ENCODE peak calls at places on chromosome X, in seven cellular contexts. One of them, this sample, is unnamed.

GRCh38 chrX:130028196-130028595 is 45.8 kb downstream of the BCORL1 start:
- DNase-seq in A549: peak; percentile 57
- DNase-seq in GM23338: peak; percentile 36
- DNase-seq in HCT116: peak; percentile 3
- DNase-seq in GM12878: no peak
- DNase-seq in K562: peak; percentile 45
- DNase-seq in HL-60: peak; percentile 6
- DNase-seq in this sample: peak; percentile 13

GRCh38 chrX:97524340-97524739 is 640.6 kb downstream of the RPA4 start:
- DNase-seq in A549: no peak
- DNase-seq in GM23338: no peak
- DNase-seq in GM12878: no peak
- DNase-seq in HCT116: no peak
- DNase-seq in K562: no peak
- DNase-seq in HL-60: no peak
- DNase-seq in this sample: no peak

GRCh38 chrX:78384486-78384885 is 57.1 kb upstream of the CYSLTR1 start:
- DNase-seq in GM12878: no peak
- DNase-seq in GM23338: no peak
- DNase-seq in K562: no peak
- DNase-seq in HCT116: no peak
- DNase-seq in A549: no peak
- DNase-seq in HL-60: no peak
- DNase-seq in this sample: no peak

GRCh38 chrX:108268434-108269080 is 169.7 kb downstream of the COL4A6 start:
- DNase-seq in GM12878: no peak
- DNase-seq in HCT116: no peak
- DNase-seq in K562: no peak
- DNase-seq in A549: no peak
- DNase-seq in HL-60: no peak
- DNase-seq in GM23338: no peak
- DNase-seq in this sample: no peak

GRCh38 chrX:39065051-39065871 is 264.0 kb downstream of the MID1IP1 start:
- DNase-seq in HCT116: no peak
- DNase-seq in GM23338: peak; percentile 43
- DNase-seq in GM12878: no peak
- DNase-seq in A549: no peak
- DNase-seq in HL-60: no peak
- DNase-seq in K562: no peak
- DNase-seq in this sample: no peak

GRCh38 chrX:136660896-136661295 is 12.9 kb downstream of the CD40LG start:
- DNase-seq in A549: no peak
- DNase-seq in GM12878: no peak
- DNase-seq in GM23338: no peak
- DNase-seq in K562: no peak
- DNase-seq in HCT116: no peak
- DNase-seq in HL-60: no peak
- DNase-seq in this sample: no peak

GRCh38 chrX:100979881-100980607 is 10.5 kb downstream of the ARL13A start:
- DNase-seq in GM23338: no peak
- DNase-seq in K562: no peak
- DNase-seq in GM12878: no peak
- DNase-seq in HCT116: no peak
- DNase-seq in A549: peak; percentile 8
- DNase-seq in HL-60: no peak
- DNase-seq in this sample: no peak

GRCh38 chrX:126770179-126770578 is 49.4 kb upstream of the PRR32 start:
- DNase-seq in HL-60: peak; percentile 4
- DNase-seq in GM23338: peak; percentile 53
- DNase-seq in A549: peak; percentile 27
- DNase-seq in GM12878: no peak
- DNase-seq in K562: peak; percentile 5
- DNase-seq in HCT116: no peak
- DNase-seq in this sample: peak; percentile 8

GRCh38 chrX:31929366-31929765 is 857.5 kb upstream of the FTHL17 start:
- DNase-seq in HCT116: no peak
- DNase-seq in A549: no peak
- DNase-seq in HL-60: no peak
- DNase-seq in GM12878: no peak
- DNase-seq in K562: no peak
- DNase-seq in GM23338: no peak
- DNase-seq in this sample: no peak

GRCh38 chrX:104334971-104335370 is 80.2 kb upstream of the ESX1 start:
- DNase-seq in HL-60: no peak
- DNase-seq in K562: no peak
- DNase-seq in GM23338: no peak
- DNase-seq in GM12878: no peak
- DNase-seq in HCT116: no peak
- DNase-seq in A549: no peak
- DNase-seq in this sample: no peak

GRCh38 chrX:119729408-119730201 is 28.8 kb upstream of the SOWAHD start:
- DNase-seq in HL-60: no peak
- DNase-seq in K562: peak; percentile 49
- DNase-seq in GM23338: peak; percentile 80
- DNase-seq in GM12878: peak; percentile 31
- DNase-seq in A549: peak; percentile 70
- DNase-seq in HCT116: peak; percentile 54
- DNase-seq in this sample: peak; percentile 54

GRCh38 chrX:132955710-132956109 is 2.7 kb downstream of the HS6ST2 start:
- DNase-seq in GM23338: peak; percentile 2
- DNase-seq in HCT116: no peak
- DNase-seq in A549: no peak
- DNase-seq in HL-60: no peak
- DNase-seq in GM12878: no peak
- DNase-seq in K562: no peak
- DNase-seq in this sample: no peak

GRCh38 chrX:72713130-72713529 is 976 bp downstream of the PHKA1 start:
- DNase-seq in GM12878: no peak
- DNase-seq in HCT116: no peak
- DNase-seq in A549: no peak
- DNase-seq in HL-60: no peak
- DNase-seq in K562: no peak
- DNase-seq in GM23338: no peak
- DNase-seq in this sample: no peak

GRCh38 chrX:65035451-65035779 is 59.2 kb upstream of the ZC4H2 start:
- DNase-seq in K562: peak; percentile 8
- DNase-seq in HL-60: no peak
- DNase-seq in HCT116: no peak
- DNase-seq in GM12878: no peak
- DNase-seq in A549: no peak
- DNase-seq in GM23338: peak; percentile 28
- DNase-seq in this sample: no peak

GRCh38 chrX:116111934-116112595 is 58.5 kb upstream of the AGTR2 start:
- DNase-seq in HCT116: no peak
- DNase-seq in GM12878: no peak
- DNase-seq in A549: no peak
- DNase-seq in GM23338: no peak
- DNase-seq in K562: no peak
- DNase-seq in HL-60: no peak
- DNase-seq in this sample: no peak

GRCh38 chrX:14865201-14865600 is 7.7 kb downstream of the FANCB start:
- DNase-seq in GM23338: no peak
- DNase-seq in HL-60: no peak
- DNase-seq in A549: no peak
- DNase-seq in GM12878: no peak
- DNase-seq in HCT116: no peak
- DNase-seq in K562: no peak
- DNase-seq in this sample: no peak

GRCh38 chrX:113305496-113305895 is 464.9 kb upstream of the AMOT start:
- DNase-seq in GM23338: no peak
- DNase-seq in A549: no peak
- DNase-seq in K562: no peak
- DNase-seq in HCT116: no peak
- DNase-seq in HL-60: no peak
- DNase-seq in GM12878: no peak
- DNase-seq in this sample: no peak

GRCh38 chrX:10110984-10111363 is 45.8 kb upstream of the CLCN4 start:
- DNase-seq in GM12878: peak; percentile 59
- DNase-seq in HCT116: no peak
- DNase-seq in A549: no peak
- DNase-seq in GM23338: no peak
- DNase-seq in HL-60: no peak
- DNase-seq in K562: no peak
- DNase-seq in this sample: no peak

GRCh38 chrX:31871989-31872388 is 800.1 kb upstream of the FTHL17 start:
- DNase-seq in K562: peak; percentile 69
- DNase-seq in GM23338: peak; percentile 0
- DNase-seq in GM12878: no peak
- DNase-seq in A549: no peak
- DNase-seq in HCT116: no peak
- DNase-seq in HL-60: no peak
- DNase-seq in this sample: no peak

GRCh38 chrX:132258509-132258908 is 39.3 kb upstream of the RAP2C start:
- DNase-seq in K562: no peak
- DNase-seq in GM12878: no peak
- DNase-seq in HL-60: no peak
- DNase-seq in A549: no peak
- DNase-seq in GM23338: no peak
- DNase-seq in HCT116: no peak
- DNase-seq in this sample: no peak

GRCh38 chrX:28223991-28224390 is 242.7 kb upstream of the DCAF8L1 start:
- DNase-seq in K562: no peak
- DNase-seq in GM12878: no peak
- DNase-seq in A549: no peak
- DNase-seq in HCT116: no peak
- DNase-seq in HL-60: no peak
- DNase-seq in GM23338: no peak
- DNase-seq in this sample: no peak

GRCh38 chrX:124249345-124249744 is 83.1 kb upstream of the TEX13D start:
- DNase-seq in K562: no peak
- DNase-seq in GM23338: no peak
- DNase-seq in HCT116: no peak
- DNase-seq in HL-60: no peak
- DNase-seq in GM12878: no peak
- DNase-seq in A549: no peak
- DNase-seq in this sample: no peak

GRCh38 chrX:95076449-95076848 is 1402.4 kb downstream of the FAM133A start:
- DNase-seq in A549: peak; percentile 30
- DNase-seq in HL-60: no peak
- DNase-seq in GM12878: no peak
- DNase-seq in HCT116: no peak
- DNase-seq in K562: no peak
- DNase-seq in GM23338: peak; percentile 63
- DNase-seq in this sample: no peak

GRCh38 chrX:47940448-47940847 is 63.3 kb downstream of the ZNF182 start:
- DNase-seq in HL-60: no peak
- DNase-seq in A549: no peak
- DNase-seq in K562: no peak
- DNase-seq in GM12878: no peak
- DNase-seq in GM23338: no peak
- DNase-seq in HCT116: no peak
- DNase-seq in this sample: no peak
- TF ChIP-seq REST in HL-60: no peak
- TF ChIP-seq REST in A549: no peak
- TF ChIP-seq REST in K562: no peak
- TF ChIP-seq REST in GM12878: no peak
- TF ChIP-seq REST in GM23338: no peak
- TF ChIP-seq REST in HCT116: no peak
- TF ChIP-seq REST in this sample: no peak

GRCh38 chrX:8749697-8750096 is 17.8 kb upstream of the ANOS1 start:
- DNase-seq in HCT116: no peak
- DNase-seq in HL-60: no peak
- DNase-seq in GM23338: no peak
- DNase-seq in GM12878: no peak
- DNase-seq in A549: no peak
- DNase-seq in K562: no peak
- DNase-seq in this sample: no peak

GRCh38 chrX:8743126-8743732 is 11.3 kb upstream of the ANOS1 start:
- DNase-seq in A549: peak; percentile 46
- DNase-seq in GM23338: peak; percentile 69
- DNase-seq in K562: peak; percentile 40
- DNase-seq in HCT116: no peak
- DNase-seq in HL-60: no peak
- DNase-seq in GM12878: no peak
- DNase-seq in this sample: no peak

DNA sequence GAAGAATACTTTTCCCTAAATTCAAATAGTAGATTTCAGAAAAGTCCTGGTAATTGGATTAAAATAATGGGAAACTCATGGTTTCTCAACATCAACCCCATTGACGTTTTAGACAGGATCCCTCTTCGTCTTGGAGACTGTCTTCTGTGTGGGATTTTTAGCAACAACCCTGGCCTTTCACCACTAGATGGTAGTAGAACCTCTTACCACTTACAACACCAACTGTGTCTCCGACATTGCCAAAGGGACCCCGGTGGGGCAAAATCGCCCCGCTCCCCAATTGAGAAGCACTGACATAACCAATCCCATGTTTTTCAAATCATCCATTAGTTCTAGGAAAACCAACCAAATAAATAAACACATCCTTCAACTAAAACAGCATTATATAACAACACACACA is 16.9 kb upstream of the ANOS1 start:
- DNase-seq in GM12878: no peak
- DNase-seq in GM23338: peak; percentile 59
- DNase-seq in A549: peak; percentile 39
- DNase-seq in HCT116: no peak
- DNase-seq in HL-60: no peak
- DNase-seq in K562: peak; percentile 22
- DNase-seq in this sample: no peak
- TF ChIP-seq REST in GM12878: no peak
- TF ChIP-seq REST in GM23338: no peak
- TF ChIP-seq REST in A549: no peak
- TF ChIP-seq REST in HCT116: no peak
- TF ChIP-seq REST in HL-60: no peak
- TF ChIP-seq REST in K562: no peak
- TF ChIP-seq REST in this sample: no peak

GRCh38 chrX:26203556-26203955 is 11.3 kb downstream of the MAGEB6 start:
- DNase-seq in GM23338: no peak
- DNase-seq in K562: no peak
- DNase-seq in HCT116: no peak
- DNase-seq in A549: no peak
- DNase-seq in HL-60: no peak
- DNase-seq in GM12878: no peak
- DNase-seq in this sample: no peak
- TF ChIP-seq REST in GM23338: no peak
- TF ChIP-seq REST in K562: no peak
- TF ChIP-seq REST in HCT116: no peak
- TF ChIP-seq REST in A549: no peak
- TF ChIP-seq REST in HL-60: no peak
- TF ChIP-seq REST in GM12878: no peak
- TF ChIP-seq REST in this sample: no peak

GRCh38 chrX:110871839-110872238 is 76.2 kb upstream of the CHRDL1 start:
- DNase-seq in A549: no peak
- DNase-seq in HCT116: no peak
- DNase-seq in K562: no peak
- DNase-seq in GM23338: no peak
- DNase-seq in HL-60: no peak
- DNase-seq in GM12878: no peak
- DNase-seq in this sample: no peak

GRCh38 chrX:110863883-110864282 is 68.3 kb upstream of the CHRDL1 start:
- DNase-seq in K562: no peak
- DNase-seq in GM23338: no peak
- DNase-seq in GM12878: no peak
- DNase-seq in HL-60: no peak
- DNase-seq in A549: no peak
- DNase-seq in HCT116: no peak
- DNase-seq in this sample: no peak

DNA sequence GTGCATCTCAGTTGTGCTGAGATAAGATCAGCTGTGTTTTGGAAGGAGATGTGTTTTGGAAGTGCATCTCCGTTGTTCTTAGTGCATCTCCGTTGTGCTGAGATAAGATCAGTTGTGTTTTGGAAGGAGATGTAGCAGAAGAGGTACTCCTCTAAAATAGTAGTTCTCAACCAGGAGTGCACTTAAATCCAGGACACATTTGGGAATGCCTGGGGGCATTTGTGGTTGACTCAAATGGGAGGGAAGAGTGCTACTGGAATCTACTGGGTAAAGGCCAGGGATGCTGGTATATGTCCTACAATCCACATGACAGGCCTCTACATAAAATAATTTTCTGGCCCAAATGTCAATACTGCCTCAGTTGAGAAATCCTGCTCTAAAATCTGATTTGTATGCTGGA is 70.8 kb upstream of the CHRDL1 start:
- DNase-seq in A549: no peak
- DNase-seq in GM23338: no peak
- DNase-seq in HCT116: no peak
- DNase-seq in HL-60: no peak
- DNase-seq in GM12878: no peak
- DNase-seq in K562: no peak
- DNase-seq in this sample: no peak
- TF ChIP-seq REST in A549: no peak
- TF ChIP-seq REST in GM23338: no peak
- TF ChIP-seq REST in HCT116: no peak
- TF ChIP-seq REST in HL-60: no peak
- TF ChIP-seq REST in GM12878: no peak
- TF ChIP-seq REST in K562: no peak
- TF ChIP-seq REST in this sample: no peak